ENCODE peak calls at places on chromosome 4, in five cellular contexts. S, N, Y, F and A are unnamed samples.

GRCh38 chr4:2936773-2937145 is 26.4 kb downstream of the NOP14 start:
- DNase-seq in Y (peak; percentile 14), F (no peak), S (no peak), N (peak; percentile 93), A (peak; percentile 71)

GRCh38 chr4:182224192-182224850 is 18.9 kb upstream of the TENM3 start:
- DNase-seq in F (no peak), N (no peak), Y (no peak), S (no peak), A (no peak)

GRCh38 chr4:89119836-89120235 is 8.5 kb downstream of the TIGD2 start:
- DNase-seq in S (no peak), Y (no peak), F (no peak), N (peak; percentile 36), A (no peak)

GRCh38 chr4:160180206-160180605 is 1077.3 kb downstream of the RAPGEF2 start:
- DNase-seq in S (no peak), F (peak; percentile 6), Y (no peak), N (no peak), A (no peak)

GRCh38 chr4:38989487-38989886 is 42.7 kb downstream of the TMEM156 start:
- DNase-seq in F (no peak), Y (no peak), S (no peak), N (peak; percentile 83), A (no peak)

GRCh38 chr4:55442541-55442940 is 46.8 kb downstream of the TMEM165 start:
- DNase-seq in S (no peak), Y (no peak), F (no peak), N (peak; percentile 17), A (no peak)

GRCh38 chr4:22417408-22417807 is 98.5 kb downstream of the ADGRA3 start:
- DNase-seq in F (no peak), Y (no peak), N (no peak), S (no peak), A (no peak)

GRCh38 chr4:89837385-89837995 is 529 bp upstream of the SNCA start:
- DNase-seq in Y (no peak), F (no peak), N (peak; percentile 20), S (no peak), A (no peak)

GRCh38 chr4:42995343-42995944 is 102.9 kb downstream of the GRXCR1 start:
- DNase-seq in N (peak; percentile 59), Y (no peak), S (no peak), F (no peak), A (no peak)

GRCh38 chr4:90159193-90159592 is 32.0 kb downstream of the CCSER1 start:
- DNase-seq in N (peak; percentile 0), F (no peak), Y (no peak), S (no peak), A (no peak)

GRCh38 chr4:82780398-82781231 is 18.0 kb downstream of the SCD5 start:
- DNase-seq in N (peak; percentile 45), F (no peak), S (peak; percentile 73), Y (peak; percentile 68), A (peak; percentile 72)

GRCh38 chr4:85942107-85942506 is 417.7 kb downstream of the MAPK10 start:
- DNase-seq in S (no peak), N (no peak), Y (no peak), F (no peak), A (no peak)
- H3K4me3 ChIP-seq in S (no peak overlapping the region), N (no peak overlapping the region), Y (no peak overlapping the region), F (no peak overlapping the region), A (peak overlapping the region; percentile 19)

GRCh38 chr4:26343041-26343403 is 22.2 kb downstream of the RBPJ start:
- DNase-seq in Y (no peak), S (no peak), N (peak; percentile 62), F (no peak), A (no peak)
- H3K4me3 ChIP-seq in Y (no peak overlapping the region), S (no peak overlapping the region), N (peak overlapping the region; percentile 41), F (no peak overlapping the region), A (no peak overlapping the region)

DNA sequence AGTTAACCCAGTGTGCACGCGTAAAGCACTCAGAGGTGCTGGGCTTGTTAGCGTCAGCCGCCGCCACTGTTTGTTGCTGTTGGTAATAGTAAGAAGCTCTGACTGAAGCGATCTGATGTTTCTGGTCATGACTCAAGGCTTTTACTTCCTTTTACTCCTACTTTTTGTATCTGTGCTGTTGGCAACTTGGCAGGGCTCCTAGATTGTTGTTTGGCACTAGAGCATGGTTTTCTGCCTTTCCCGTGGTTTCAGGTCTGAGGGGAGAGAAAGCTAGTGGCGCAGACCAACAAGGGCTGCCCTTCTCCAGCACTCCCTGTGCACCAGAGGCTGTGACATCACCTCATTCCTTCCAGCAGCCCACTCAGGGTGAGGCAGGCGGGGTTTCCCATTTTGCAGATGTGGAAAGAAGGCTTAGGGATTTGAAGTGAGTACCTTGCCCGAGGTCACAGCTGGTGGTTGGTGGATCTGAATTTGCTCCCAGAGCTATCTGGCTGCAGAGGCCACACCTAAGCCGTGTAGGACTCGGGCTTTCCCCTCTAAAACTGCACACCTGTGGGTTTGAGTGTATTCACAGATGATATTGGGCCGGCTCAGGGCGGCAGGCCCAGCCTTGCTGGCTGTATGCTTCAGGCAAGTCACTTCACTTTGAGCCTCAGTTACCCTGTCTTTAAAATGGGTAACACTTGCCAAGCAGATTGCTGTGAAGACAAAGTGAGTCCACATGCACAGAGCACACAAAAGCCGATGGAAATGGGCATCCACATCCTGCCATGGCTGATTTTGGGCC is 51.2 kb upstream of the TADA2B start:
- DNase-seq in S (no peak), Y (peak; percentile 39), F (peak; percentile 62), N (peak; percentile 92), A (no peak)
- H3K4me3 ChIP-seq in S (peak overlapping the region; percentile 9), Y (no peak overlapping the region), F (no peak overlapping the region), N (no peak overlapping the region), A (peak overlapping the region; percentile 41)

GRCh38 chr4:16686195-16686594 is 212.2 kb downstream of the LDB2 start:
- DNase-seq in N (peak; percentile 94), S (no peak), F (peak; percentile 94), Y (no peak), A (no peak)
- H3K4me3 ChIP-seq in N (peak overlapping the region; percentile 39), S (no peak overlapping the region), F (no peak overlapping the region), Y (no peak overlapping the region), A (no peak overlapping the region)

GRCh38 chr4:24966076-24966475 is 53.2 kb upstream of the CCDC149 start:
- DNase-seq in Y (no peak), N (no peak), F (no peak), S (no peak), A (no peak)
- H3K4me3 ChIP-seq in Y (no peak overlapping the region), N (no peak overlapping the region), F (no peak overlapping the region), S (no peak overlapping the region), A (no peak overlapping the region)